ENCODE peak calls at places on chromosomes 3 and 15, in four cellular contexts. J is ovary, K is uterus, X is OCI-LY7. S is an unnamed sample. For H3K4me1, the result is how much of the 10 kb centered on the place peaks cover.

GRCh38 chr3:155352900-155353490 is 59.5 kb upstream of the STRIT1 start:
- DNase-seq in J (no peak), K (no peak), X (peak), S (peak)

GRCh38 chr3:140432176-140432753 is 245.6 kb upstream of the TRIM42 start:
- DNase-seq in J (peak), K (no peak), X (no peak), S (no peak)

GRCh38 chr15:68218331-68218730 is 11.2 kb downstream of the CLN6 start:
- DNase-seq in X (no peak), J (no peak), K (no peak), S (no peak)

GRCh38 chr3:13451301-13451673 is 28.8 kb upstream of the HDAC11 start:
- DNase-seq in K (peak), X (no peak), J (no peak), S (no peak)

GRCh38 chr3:86774082-86774691 is 216.8 kb downstream of the VGLL3 start:
- DNase-seq in J (no peak), K (no peak), X (peak), S (peak)

GRCh38 chr15:28986108-28986507 is 100.3 kb downstream of the APBA2 start:
- DNase-seq in K (no peak), X (no peak), J (no peak), S (no peak)

GRCh38 chr3:14494279-14494972 is 45.7 kb downstream of the GRIP2 start:
- DNase-seq in J (no peak), X (no peak), K (no peak), S (no peak)

GRCh38 chr3:114660124-114660523 is 366.3 kb downstream of the TIGIT start:
- DNase-seq in J (peak), K (no peak), X (no peak), S (no peak)

GRCh38 chr3:84440306-84440705 is 518.5 kb upstream of the CADM2 start:
- DNase-seq in J (no peak), K (no peak), X (no peak), S (no peak)

GRCh38 chr3:184172681-184173373 is 1.8 kb upstream of the AP2M1 start:
- DNase-seq in J (no peak), X (no peak), K (no peak), S (no peak)

GRCh38 chr3:169356284-169356955 is 307.1 kb downstream of the MECOM start:
- DNase-seq in K (no peak), J (no peak), X (no peak), S (no peak)

GRCh38 chr15:49031764-49032270 is 14.4 kb downstream of the SECISBP2L start:
- DNase-seq in X (no peak), K (no peak), J (no peak), S (no peak)

GRCh38 chr3:31307131-31307785 is 225.5 kb upstream of the STT3B start:
- DNase-seq in K (no peak), X (no peak), J (no peak), S (no peak)

GRCh38 chr3:27900316-27900715 is 178.2 kb upstream of the EOMES start:
- DNase-seq in J (no peak), X (no peak), K (no peak), S (no peak)

GRCh38 chr3:132183811-132184210 is 133.4 kb upstream of the ACP3 start:
- DNase-seq in K (no peak), X (no peak), J (no peak), S (no peak)

GRCh38 chr3:49602877-49603411 is 48.7 kb downstream of the BSN start:
- DNase-seq in K (no peak), X (no peak), J (no peak), S (no peak)

GRCh38 chr3:160956785-160957184 is 148.4 kb downstream of the B3GALNT1 start:
- DNase-seq in K (no peak), J (no peak), X (peak), S (peak)

GRCh38 chr15:63372018-63372705 is 9.5 kb downstream of the CA12 start:
- DNase-seq in J (no peak), K (peak), X (no peak), S (peak)

GRCh38 chr15:38021259-38021658 is 86.8 kb downstream of the TMCO5A start:
- DNase-seq in J (no peak), X (peak), K (no peak), S (no peak)

GRCh38 chr3:128112406-128112968 is 11.1 kb downstream of the RUVBL1 start:
- DNase-seq in J (no peak), X (peak), K (no peak), S (peak)

GRCh38 chr3:4809970-4810369 is 169.3 kb upstream of the BHLHE40 start:
- DNase-seq in J (no peak), K (no peak), X (no peak), S (no peak)

GRCh38 chr3:29720660-29721059 is 439.8 kb downstream of the RBMS3 start:
- DNase-seq in X (no peak), J (no peak), K (no peak), S (peak)

GRCh38 chr3:53046171-53047170 is 598 bp upstream of the SFMBT1 start:
- DNase-seq in J (peak), K (peak), X (peak), S (peak)

GRCh38 chr3:31275038-31275562 is 257.6 kb upstream of the STT3B start:
- DNase-seq in X (no peak), K (no peak), J (peak), S (no peak)

GRCh38 chr3:155747867-155748266 is 3.0 kb upstream of the PLCH1 start:
- DNase-seq in J (no peak), K (no peak), X (no peak), S (no peak)

GRCh38 chr3:46856576-46857471 is 6.4 kb downstream of the MYL3 start:
- DNase-seq in X (no peak), J (peak), K (peak), S (no peak)

GRCh38 chr3:80439490-80439889 is 671.7 kb upstream of the ROBO1 start:
- DNase-seq in K (no peak), X (no peak), J (no peak), S (no peak)

GRCh38 chr3:32391643-32392529 is at the start of gene CMTM7:
- DNase-seq in K (peak), J (peak), X (peak), S (no peak)

GRCh38 chr3:134211797-134212196 is 38.9 kb downstream of the RYK start:
- DNase-seq in X (peak), J (no peak), K (no peak), S (peak)

GRCh38 chr15:81165565-81165964 is 31.1 kb upstream of the IL16 start:
- DNase-seq in K (no peak), J (no peak), X (no peak), S (no peak)
- H3K4me1 ChIP-seq in K (under half), J (under half), X (under half), S (under half)

GRCh38 chr3:16670191-16670590 is 65.0 kb upstream of the DAZL start:
- DNase-seq in J (no peak), K (no peak), X (no peak), S (no peak)

GRCh38 chr3:16667633-16668032 is 62.4 kb upstream of the DAZL start:
- DNase-seq in X (no peak), J (no peak), K (no peak), S (no peak)

GRCh38 chr3:16668776-16669545 is 63.7 kb upstream of the DAZL start:
- DNase-seq in K (no peak), J (no peak), X (no peak), S (no peak)

GRCh38 chr3:16663852-16664712 is 58.9 kb upstream of the DAZL start:
- DNase-seq in X (no peak), J (no peak), K (no peak), S (no peak)

DNA sequence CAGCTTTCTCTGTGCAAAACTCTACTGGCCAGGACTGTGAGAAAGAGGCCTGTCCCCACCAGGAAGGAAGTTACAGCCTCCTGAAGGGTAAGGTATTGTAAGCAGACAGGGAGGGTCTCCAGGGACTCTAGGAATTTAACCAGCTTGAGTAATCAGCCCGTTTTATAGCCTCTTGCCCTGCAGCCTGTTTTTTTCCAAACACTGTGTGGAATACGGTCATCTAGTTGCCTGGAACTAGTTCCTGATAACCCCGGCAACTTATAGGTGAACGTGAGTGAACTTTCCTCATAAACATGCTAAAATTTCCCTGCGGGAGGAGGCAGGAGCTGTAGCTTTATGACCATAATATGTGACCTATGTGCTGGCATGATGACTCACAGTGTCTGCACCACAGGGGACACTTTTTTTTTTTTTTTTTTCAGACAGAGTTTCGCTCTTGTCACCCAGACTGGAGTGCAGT is 60.1 kb upstream of the DAZL start:
- DNase-seq in X (no peak), J (no peak), K (no peak), S (peak)
- TF ChIP-seq CTCF in X (no peak), J (no peak), K (no peak), S (no peak)

GRCh38 chr15:31337352-31338031 is 10.9 kb downstream of the KLF13 start:
- DNase-seq in J (no peak), K (no peak), X (no peak), S (no peak)
- H3K4me1 ChIP-seq in J (under half), K (under half), X (half or more), S (under half)

GRCh38 chr15:92012368-92012629 is 158.8 kb downstream of the SLCO3A1 start:
- DNase-seq in K (no peak), X (no peak), J (no peak), S (no peak)
- TF ChIP-seq CTCF in K (no peak), X (no peak), J (no peak), S (no peak)

DNA sequence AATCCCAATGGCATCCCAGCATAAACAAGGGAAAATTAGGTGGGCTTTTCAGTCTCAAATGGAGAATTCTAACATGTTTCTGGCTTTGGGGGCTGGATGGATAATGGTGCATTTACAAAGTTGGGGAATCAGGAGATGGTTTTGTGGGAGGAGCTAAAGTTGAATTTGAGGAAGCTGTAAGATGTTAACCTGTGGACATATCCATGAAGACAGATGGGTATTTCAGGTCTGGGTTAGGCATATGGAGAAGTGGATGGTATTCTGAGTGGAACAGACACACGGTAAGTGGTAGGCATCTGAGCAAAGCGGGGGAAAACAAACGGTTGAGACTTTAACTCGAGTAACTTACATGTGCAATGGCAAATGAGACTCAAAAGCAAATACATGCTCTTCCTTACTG is 1.7 kb upstream of the LMLN start:
- DNase-seq in K (no peak), X (no peak), J (no peak), S (no peak)
- H3K4me1 ChIP-seq in K (under half), X (under half), J (under half), S (under half)

GRCh38 chr3:62496509-62496908 is 123.2 kb upstream of the FEZF2 start:
- DNase-seq in X (no peak), K (no peak), J (no peak), S (no peak)

GRCh38 chr3:62497156-62497555 is 123.8 kb upstream of the FEZF2 start:
- DNase-seq in X (no peak), K (no peak), J (no peak), S (no peak)

GRCh38 chr3:62493116-62493801 is 119.9 kb upstream of the FEZF2 start:
- DNase-seq in K (no peak), J (no peak), X (peak), S (peak)
- TF ChIP-seq CTCF in K (no peak), J (no peak), X (peak), S (peak)